ENCODE peak calls at places on chromosomes 13 and 19, in four cellular contexts. O is H1, M is GM12878, B is SK-N-SH. N is an unnamed sample.

GRCh38 chr13:67232384-67232783 is 2.2 kb upstream of the PCDH9 start:
- DNase-seq in M (no peak), O (no peak), B (no peak), N (no peak)

GRCh38 chr13:47327856-47328255 is 431.0 kb upstream of the HTR2A start:
- DNase-seq in B (no peak), O (no peak), M (no peak), N (no peak)

GRCh38 chr19:19257836-19258588 is 15.1 kb downstream of the TM6SF2 start:
- DNase-seq in M (no peak), O (no peak), B (no peak), N (no peak)

GRCh38 chr13:79435549-79435948 is 29.5 kb upstream of the RBM26 start:
- DNase-seq in M (no peak), B (no peak), O (no peak), N (no peak)

GRCh38 chr13:30818323-30818960 is 83.1 kb downstream of the ALOX5AP start:
- DNase-seq in M (no peak), B (no peak), O (no peak), N (no peak)

GRCh38 chr19:53808710-53809125 is 15.4 kb downstream of the NLRP12 start:
- DNase-seq in O (no peak), B (peak), M (no peak), N (peak)

GRCh38 chr13:45521292-45521691 is 56.6 kb downstream of the COG3 start:
- DNase-seq in O (no peak), B (no peak), M (no peak), N (no peak)

GRCh38 chr13:97165527-97166425 is 56.4 kb upstream of the MBNL2 start:
- DNase-seq in B (no peak), M (no peak), O (no peak), N (peak)

DNA sequence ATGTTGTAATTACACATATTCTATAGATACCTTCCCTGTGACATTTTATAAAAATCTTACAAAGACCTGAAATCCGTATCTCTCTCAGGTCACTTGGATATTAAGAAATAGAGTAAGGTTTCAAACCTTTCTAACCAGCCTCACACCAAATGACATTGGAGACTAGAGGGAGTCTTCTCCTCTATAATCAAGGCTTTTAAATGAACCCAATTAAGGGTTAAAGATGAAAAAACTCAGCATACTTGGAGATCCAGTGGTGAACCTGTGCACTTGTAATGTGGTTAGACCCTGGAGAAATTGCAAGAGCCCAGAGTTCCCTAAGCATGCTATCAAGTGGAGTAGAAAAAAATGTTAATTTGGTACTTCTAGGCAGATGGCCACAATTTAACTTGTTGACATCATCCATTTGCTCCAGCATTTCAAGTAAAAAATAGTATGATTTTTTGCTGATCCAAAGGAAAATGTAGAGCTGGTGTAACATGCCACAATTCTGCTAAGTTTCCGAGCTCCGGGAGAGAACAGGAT is 554.2 kb upstream of the MIR17HG start:
- DNase-seq in M (no peak), O (no peak), B (no peak), N (no peak)
- TF ChIP-seq TCF12 in M (no peak), O (no peak), B (no peak), N (no peak)

GRCh38 chr19:1038995-1039645 is 787 bp upstream of the ABCA7 start:
- DNase-seq in O (no peak), B (no peak), M (no peak), N (no peak)

GRCh38 chr19:1032264-1032867 is 6.0 kb downstream of the CNN2 start:
- DNase-seq in O (no peak), M (no peak), B (no peak), N (no peak)

GRCh38 chr19:1037553-1038115 is 2.3 kb upstream of the ABCA7 start:
- DNase-seq in B (no peak), M (no peak), O (no peak), N (no peak)

GRCh38 chr19:1039646-1040475 is at the start of gene ABCA7:
- DNase-seq in M (peak), O (peak), B (peak), N (peak)

DNA sequence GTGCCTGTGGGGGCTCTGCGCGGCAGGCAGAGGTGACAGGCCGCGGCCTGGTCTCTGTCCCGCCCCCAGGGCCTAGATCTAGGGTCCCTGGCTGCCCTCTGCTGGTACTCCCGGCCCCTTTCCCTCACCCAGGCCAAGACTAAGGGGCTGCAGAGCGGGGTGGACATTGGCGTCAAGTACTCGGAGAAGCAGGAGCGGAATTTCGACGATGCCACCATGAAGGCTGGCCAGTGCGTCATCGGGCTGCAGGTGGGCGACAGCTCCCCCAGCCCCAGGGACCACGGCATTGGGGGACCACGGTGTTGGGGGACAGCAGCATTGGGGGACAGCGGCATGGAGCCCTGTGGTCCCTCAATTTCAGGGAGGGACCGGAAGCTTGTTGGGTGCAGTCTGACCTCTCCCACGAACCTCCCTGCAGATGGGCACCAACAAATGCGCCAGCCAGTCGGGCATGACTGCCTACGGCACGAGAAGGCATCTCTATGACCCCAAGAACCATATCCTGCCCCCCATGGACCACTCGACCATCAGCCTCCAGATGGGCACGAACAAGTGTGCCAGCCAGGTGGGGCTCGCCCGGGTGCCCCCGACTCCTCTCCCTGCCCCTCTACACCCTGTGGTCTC is 3.8 kb upstream of the ABCA7 start:
- DNase-seq in B (no peak), O (no peak), M (no peak), N (no peak)
- TF ChIP-seq TCF12 in B (no peak), O (no peak), M (no peak), N (no peak)

GRCh38 chr13:73228546-73228945 is 169.7 kb downstream of the KLF5 start:
- DNase-seq in O (no peak), M (no peak), B (no peak), N (no peak)
- TF ChIP-seq TCF12 in O (no peak), M (no peak), B (no peak), N (no peak)

DNA sequence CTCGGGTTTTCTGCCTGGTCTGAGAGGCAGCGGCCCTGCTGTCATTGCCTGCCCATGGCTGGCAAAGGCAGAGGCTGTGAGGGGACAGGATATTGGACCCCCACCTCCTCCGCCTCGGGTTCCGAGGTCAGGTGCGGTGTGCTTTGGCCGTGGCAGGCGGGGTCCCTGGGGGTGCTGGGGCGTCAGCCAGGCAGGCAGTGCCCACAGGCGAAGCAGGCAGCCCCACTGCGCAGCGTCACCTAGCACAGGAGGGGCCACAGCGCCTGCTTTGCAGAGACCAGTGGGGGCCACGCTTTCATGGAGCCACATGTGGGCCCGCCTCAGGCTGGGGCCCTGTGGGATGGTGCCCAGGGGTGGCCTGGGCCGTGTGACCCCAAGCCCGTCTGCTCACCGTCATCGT is 96.0 kb downstream of the KDM4B start:
- DNase-seq in B (no peak), O (no peak), M (no peak), N (no peak)
- TF ChIP-seq TCF12 in B (no peak), O (no peak), M (no peak), N (no peak)

GRCh38 chr19:10935371-10936059 is 6.9 kb downstream of the TIMM29 start:
- DNase-seq in O (no peak), B (no peak), M (no peak), N (no peak)

GRCh38 chr19:10936661-10937084 is 8.1 kb downstream of the TIMM29 start:
- DNase-seq in M (peak), B (peak), O (no peak), N (peak)
- TF ChIP-seq TCF12 in M (no peak), B (no peak), O (no peak), N (no peak)

GRCh38 chr19:41701401-41702075 is 6.9 kb upstream of the CEACAM5 start:
- DNase-seq in B (no peak), O (no peak), M (no peak), N (no peak)
- TF ChIP-seq TCF12 in B (no peak), O (no peak), M (no peak), N (no peak)

DNA sequence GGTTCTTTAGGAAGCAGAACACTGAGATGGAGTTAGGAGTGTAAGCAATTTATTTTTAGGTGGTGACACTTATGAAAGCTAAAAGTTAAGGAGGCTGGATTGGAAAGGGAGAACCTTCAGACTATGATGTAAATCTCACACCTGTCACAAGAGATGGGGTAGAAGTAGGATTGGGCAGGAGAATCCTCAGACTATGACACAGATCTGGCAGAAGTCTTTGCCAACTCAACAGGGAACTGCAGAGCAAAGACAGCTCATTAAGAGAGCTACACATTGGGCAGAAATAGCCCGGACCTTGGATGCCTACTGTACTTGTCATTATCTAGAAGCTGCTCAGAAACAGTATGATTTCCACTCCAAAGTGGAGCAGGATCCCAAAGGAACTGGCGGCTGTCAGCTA is 134.4 kb downstream of the DNAJC15 start:
- DNase-seq in O (no peak), B (no peak), M (no peak), N (no peak)
- TF ChIP-seq TCF12 in O (no peak), B (no peak), M (no peak), N (no peak)

DNA sequence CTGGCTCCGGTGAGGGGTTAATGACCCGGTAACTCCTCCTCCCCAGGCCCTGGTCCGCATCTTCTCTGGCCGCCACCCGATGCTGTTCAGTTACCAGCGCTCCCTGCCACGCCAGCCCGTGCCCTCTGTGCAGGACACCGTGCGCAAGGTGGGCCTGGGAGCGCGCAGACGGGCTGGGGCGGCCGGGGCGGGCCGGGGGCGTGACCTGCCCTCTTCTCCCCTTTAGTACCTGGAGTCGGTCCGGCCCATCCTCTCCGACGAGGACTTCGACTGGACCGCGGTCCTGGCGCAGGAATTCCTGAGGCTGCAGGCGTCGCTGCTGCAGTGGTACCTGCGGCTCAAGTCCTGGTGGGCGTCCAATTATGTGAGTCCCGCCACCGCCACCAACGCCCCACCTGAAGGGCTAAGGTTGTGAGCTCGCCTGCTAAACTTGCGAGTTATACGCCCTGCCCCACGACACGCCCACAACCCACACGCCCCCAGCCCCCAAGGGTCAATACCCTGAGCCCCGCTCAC is 10.4 kb downstream of the CPT1C start:
- DNase-seq in B (peak), M (no peak), O (no peak), N (no peak)
- TF ChIP-seq TCF12 in B (no peak), M (no peak), O (no peak), N (no peak)

DNA sequence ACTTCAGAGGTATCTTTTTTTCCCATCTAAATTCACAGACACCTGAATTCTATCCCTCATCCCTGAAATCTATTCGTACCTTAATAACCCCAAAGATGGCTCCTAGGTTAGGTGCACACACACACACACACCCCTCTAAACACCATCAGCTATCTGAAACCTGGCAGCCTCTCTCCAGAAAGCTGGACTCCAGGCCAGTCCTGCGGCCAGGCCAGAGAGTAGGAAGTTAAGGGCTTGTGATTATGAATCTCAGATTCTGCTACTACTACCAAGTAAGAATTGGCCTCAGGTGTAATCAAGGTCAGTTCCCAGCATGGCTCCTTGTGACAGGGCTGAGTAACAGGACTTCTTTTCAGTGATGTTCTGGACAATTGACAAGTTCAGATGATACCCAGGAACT is 244.2 kb upstream of the SERP2 start:
- DNase-seq in O (no peak), B (no peak), M (no peak), N (no peak)
- TF ChIP-seq TCF12 in O (no peak), B (no peak), M (no peak), N (no peak)

GRCh38 chr19:10230155-10230903 is 802 bp downstream of the S1PR2 start:
- DNase-seq in M (no peak), O (no peak), B (peak), N (no peak)
- TF ChIP-seq TCF12 in M (no peak), O (no peak), B (no peak), N (no peak)

N was measured in HepG2.